ENCODE peak calls at places on chromosomes 6 and 20, in four cellular contexts. I is stimulated activated CD4-positive, alpha-beta T cell treated with anti-CD3 and anti-CD28 coated beads, Interleukin-15, amount 100 ng/mL, for 24 hours; C is activated effector memory CD4-positive, alpha-beta T cell treated with Interleukin-2 at 50 U/mL for 16 hours; H is posterior cingulate gyrus. S is an unnamed sample.
A peak's percentile ranks its signal among the peaks of the same experiment; 100 is the strongest.

GRCh38 chr6:158611039-158611438 is 33.5 kb downstream of the DYNLT1 start:
- DNase-seq in I (no peak), C (no peak), H (no peak), S (no peak)

GRCh38 chr20:29744071-29744470 is 1513.4 kb upstream of the DEFB115 start:
- DNase-seq in I (no peak), C (no peak), H (no peak), S (no peak)

GRCh38 chr6:1821188-1822183 is 211.8 kb downstream of the FOXC1 start:
- DNase-seq in I (no peak), C (no peak), H (no peak), S (peak; percentile 72)

GRCh38 chr6:113882341-113882740 is 25.2 kb downstream of the MARCKS start:
- DNase-seq in I (no peak), C (no peak), H (no peak), S (no peak)

GRCh38 chr6:138897031-138897430 is 91.0 kb downstream of the REPS1 start:
- DNase-seq in I (no peak), C (no peak), H (no peak), S (no peak)

GRCh38 chr20:53829086-53829703 is 235.6 kb upstream of the ZNF217 start:
- DNase-seq in I (no peak), C (no peak), H (no peak), S (peak; percentile 79)

GRCh38 chr6:125986295-125986955 is at the start of gene TRMT11:
- DNase-seq in I (peak; percentile 88), C (peak; percentile 74), H (peak; percentile 82), S (peak; percentile 95)

GRCh38 chr6:1190361-1190760 is 121.5 kb upstream of the FOXQ1 start:
- DNase-seq in I (no peak), C (no peak), H (no peak), S (peak; percentile 86)

GRCh38 chr6:22320750-22321149 is 23.9 kb upstream of the PRL start:
- DNase-seq in I (no peak), C (no peak), H (no peak), S (peak; percentile 55)

GRCh38 chr6:159012201-159012600 is 12.2 kb upstream of the RSPH3 start:
- DNase-seq in I (no peak), C (no peak), H (no peak), S (no peak)

GRCh38 chr6:170099387-170099786 is 191.5 kb downstream of the DLL1 start:
- DNase-seq in I (no peak), C (no peak), H (no peak), S (no peak)

GRCh38 chr6:4008324-4009047 is 70.5 kb downstream of the FAM217A start:
- DNase-seq in I (no peak), C (no peak), H (no peak), S (peak; percentile 78)

GRCh38 chr6:124433369-124434064 is 528.7 kb upstream of the RNF217 start:
- DNase-seq in I (no peak), C (no peak), H (no peak), S (no peak)

GRCh38 chr6:37807656-37808055 is 11.9 kb upstream of the ZFAND3 start:
- DNase-seq in I (no peak), C (no peak), H (peak; percentile 27), S (peak; percentile 18)

GRCh38 chr6:41197234-41197633 is 3.7 kb downstream of the TREML2 start:
- DNase-seq in I (no peak), C (no peak), H (no peak), S (no peak)

GRCh38 chr6:35736293-35736894 is 438 bp upstream of the ARMC12 start:
- DNase-seq in I (peak; percentile 88), C (peak; percentile 74), H (peak; percentile 80), S (peak; percentile 83)

GRCh38 chr6:143139239-143139784 is 78.6 kb downstream of the AIG1 start:
- DNase-seq in I (peak; percentile 33), C (no peak), H (no peak), S (peak; percentile 20)

S was measured in GM03348.